ENCODE peak calls at places on chromosome 21, in nine cellular contexts. Q is cardiac fibroblast, T is B cell, M is AG09309, S is HFF-Myc, L is Panc1, K is foreskin fibroblast, F is left ventricle myocardium inferior, N is fibroblast of pulmonary artery. R is an unnamed sample.

GRCh38 chr21:17725339-17725738 is 93.8 kb downstream of the C21orf91 start:
- DNase-seq in Q (no peak), T (no peak), M (no peak), S (no peak), L (no peak), K (no peak), F (no peak), N (no peak), R (no peak)

GRCh38 chr21:42187976-42188653 is 30.8 kb upstream of the ABCG1 start:
- DNase-seq in Q (peak; percentile 55), T (peak; percentile 76), M (no peak), S (no peak), L (no peak), K (no peak), F (no peak), N (peak; percentile 43), R (no peak)

GRCh38 chr21:28538987-28539622 is 453.6 kb downstream of the LTN1 start:
- DNase-seq in Q (peak; percentile 35), T (no peak), M (peak; percentile 51), S (peak; percentile 81), L (no peak), K (peak; percentile 92), F (no peak), N (peak; percentile 62), R (no peak)

GRCh38 chr21:44842087-44842486 is 24.2 kb upstream of the SUMO3 start:
- DNase-seq in Q (no peak), T (no peak), M (no peak), S (no peak), L (no peak), K (no peak), F (no peak), N (no peak), R (no peak)

GRCh38 chr21:41668686-41669532 is 97.9 kb downstream of the RIPK4 start:
- DNase-seq in Q (no peak), T (no peak), M (no peak), S (no peak), L (no peak), K (no peak), F (no peak), N (no peak), R (no peak)

GRCh38 chr21:15063081-15063820 is 1.5 kb downstream of the NRIP1 start:
- DNase-seq in Q (no peak), T (no peak), M (no peak), S (no peak), L (no peak), K (peak; percentile 22), F (no peak), N (peak; percentile 24), R (no peak)

GRCh38 chr21:33067045-33067444 is 2.9 kb upstream of the OLIG1 start:
- DNase-seq in Q (no peak), T (no peak), M (no peak), S (no peak), L (no peak), K (no peak), F (no peak), N (no peak), R (no peak)

GRCh38 chr21:33031152-33031551 is 5.4 kb downstream of the OLIG2 start:
- DNase-seq in Q (no peak), T (no peak), M (no peak), S (no peak), L (no peak), K (no peak), F (no peak), N (no peak), R (no peak)

GRCh38 chr21:44354001-44354405 is 582 bp downstream of the TRPM2 start:
- DNase-seq in Q (no peak), T (no peak), M (no peak), S (no peak), L (no peak), K (no peak), F (no peak), N (no peak), R (no peak)

GRCh38 chr21:45863267-45863666 is 118.3 kb upstream of the COL6A1 start:
- DNase-seq in Q (no peak), T (no peak), M (no peak), S (no peak), L (no peak), K (no peak), F (no peak), N (no peak), R (no peak)

GRCh38 chr21:44916965-44917364 is 3.7 kb downstream of the ITGB2 start:
- DNase-seq in Q (no peak), T (no peak), M (no peak), S (no peak), L (no peak), K (no peak), F (no peak), N (peak; percentile 22), R (peak; percentile 14)

GRCh38 chr21:33185852-33186251 is 43.9 kb upstream of the IFNAR2 start:
- DNase-seq in Q (no peak), T (no peak), M (no peak), S (no peak), L (no peak), K (no peak), F (no peak), N (no peak), R (no peak)

GRCh38 chr21:36096398-36097290 is 26.8 kb downstream of the CBR1 start:
- DNase-seq in Q (no peak), T (no peak), M (no peak), S (no peak), L (no peak), K (no peak), F (no peak), N (no peak), R (no peak)
- TF ChIP-seq CTCF in Q (no peak), T (no peak), M (no peak), S (no peak), L (no peak), K (no peak), F (no peak), N (no peak), R (no peak)

GRCh38 chr21:31514598-31514997 is 144.9 kb upstream of the SOD1 start:
- DNase-seq in Q (no peak), T (no peak), M (no peak), S (no peak), L (no peak), K (no peak), F (no peak), N (no peak), R (peak; percentile 34)

GRCh38 chr21:31511258-31511657 is 148.2 kb upstream of the SOD1 start:
- DNase-seq in Q (no peak), T (no peak), M (no peak), S (no peak), L (no peak), K (no peak), F (no peak), N (no peak), R (no peak)

GRCh38 chr21:31505975-31506374 is 153.5 kb upstream of the SOD1 start:
- DNase-seq in Q (no peak), T (no peak), M (no peak), S (no peak), L (no peak), K (no peak), F (no peak), N (no peak), R (no peak)

GRCh38 chr21:31503939-31504338 is 155.6 kb upstream of the SOD1 start:
- DNase-seq in Q (no peak), T (no peak), M (no peak), S (no peak), L (no peak), K (no peak), F (no peak), N (no peak), R (no peak)

DNA sequence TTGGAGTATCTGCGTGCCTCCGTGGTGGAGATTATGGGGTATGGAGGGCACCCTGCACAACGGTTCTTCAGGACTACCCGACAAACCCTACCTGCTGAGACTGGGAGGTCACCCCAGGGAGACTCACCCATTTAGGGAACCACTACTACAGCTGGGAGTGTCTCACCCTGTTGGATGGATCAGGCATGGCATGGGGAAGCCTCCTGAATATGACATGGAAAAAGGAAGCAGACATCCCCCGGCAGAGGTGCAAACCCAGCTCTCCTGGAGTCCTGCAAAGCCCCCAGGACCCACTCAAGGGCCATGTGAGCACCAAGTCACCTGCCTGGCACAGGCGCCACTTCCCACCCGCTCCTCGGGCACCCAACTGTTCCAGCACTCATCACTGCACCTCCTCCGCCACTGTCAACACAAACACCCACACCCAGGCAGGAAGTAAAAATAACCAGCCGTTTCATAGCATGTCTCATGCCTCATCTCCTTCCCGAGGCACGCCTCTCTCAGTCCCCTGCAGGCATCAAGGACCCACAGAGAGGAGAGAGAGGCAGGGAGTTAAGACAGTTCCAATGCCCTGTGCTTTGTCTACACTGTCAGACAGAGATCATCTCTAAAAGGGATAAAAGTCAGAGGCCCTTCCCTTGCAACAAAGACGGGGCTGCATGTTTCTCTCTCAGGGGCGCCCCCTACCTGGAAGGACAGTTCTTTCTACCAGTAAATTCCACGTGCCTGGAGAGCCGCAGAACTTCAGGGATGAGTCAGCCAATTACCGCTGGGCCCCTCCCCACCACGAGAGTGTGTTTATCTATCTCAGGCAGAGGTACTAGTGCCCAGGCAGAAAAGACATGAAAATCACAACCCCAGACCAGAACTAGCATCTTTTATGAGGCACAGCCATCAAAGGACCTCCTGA is 150.1 kb upstream of the SOD1 start:
- DNase-seq in Q (peak; percentile 11), T (no peak), M (no peak), S (no peak), L (no peak), K (no peak), F (no peak), N (peak; percentile 14), R (peak; percentile 66)
- TF ChIP-seq CTCF in Q (no peak), T (peak; percentile 45), M (no peak), S (no peak), L (peak; percentile 47), K (no peak), F (no peak), N (peak; percentile 7), R (peak; percentile 37)

GRCh38 chr21:39182484-39183271 is 573 bp downstream of the PSMG1 start:
- DNase-seq in Q (peak; percentile 23), T (no peak), M (no peak), S (no peak), L (no peak), K (peak; percentile 48), F (no peak), N (peak; percentile 37), R (peak; percentile 6)

GRCh38 chr21:39182016-39182415 is 1.2 kb downstream of the PSMG1 start:
- DNase-seq in Q (no peak), T (no peak), M (no peak), S (no peak), L (no peak), K (no peak), F (no peak), N (no peak), R (no peak)

GRCh38 chr21:39184050-39184980 is 1.1 kb upstream of the PSMG1 start:
- DNase-seq in Q (no peak), T (no peak), M (no peak), S (no peak), L (no peak), K (peak; percentile 22), F (no peak), N (no peak), R (no peak)

GRCh38 chr21:39185157-39185556 is 1.9 kb upstream of the PSMG1 start:
- DNase-seq in Q (no peak), T (no peak), M (no peak), S (no peak), L (no peak), K (no peak), F (no peak), N (no peak), R (no peak)

GRCh38 chr21:39183272-39184049 is at the start of gene PSMG1:
- DNase-seq in Q (peak; percentile 97), T (peak; percentile 91), M (peak; percentile 55), S (peak; percentile 59), L (peak; percentile 50), K (peak; percentile 98), F (peak; percentile 96), N (peak; percentile 96), R (peak; percentile 93)
- TF ChIP-seq CTCF in Q (no peak), T (no peak), M (no peak), S (no peak), L (no peak), K (no peak), F (no peak), N (no peak), R (no peak)

GRCh38 chr21:37166733-37167132 is 93.7 kb downstream of the TTC3 start:
- DNase-seq in Q (peak; percentile 26), T (no peak), M (no peak), S (no peak), L (no peak), K (no peak), F (no peak), N (peak; percentile 28), R (peak; percentile 10)
- TF ChIP-seq CTCF in Q (no peak), T (no peak), M (no peak), S (peak; percentile 3), L (peak; percentile 44), K (peak; percentile 6), F (peak; percentile 45), N (no peak), R (no peak)

R was measured in Calu3.